ENCODE peak calls at places on chromosomes 16 and 17, in five cellular contexts. O is dorsolateral prefrontal cortex, T is NT2/D1, G is AG09309, V is tibial nerve. Y is an unnamed sample.

GRCh38 chr17:43517161-43517560 is 29.0 kb downstream of the ETV4 start:
- DNase-seq in O (no peak), T (no peak), G (no peak), V (no peak), Y (no peak)

GRCh38 chr16:48014349-48015135 is 141.3 kb downstream of the ABCC12 start:
- DNase-seq in O (no peak), T (no peak), G (no peak), V (no peak), Y (no peak)

GRCh38 chr16:50297301-50298074 is 31.1 kb downstream of the ADCY7 start:
- DNase-seq in O (peak), T (no peak), G (no peak), V (no peak), Y (no peak)

GRCh38 chr17:77425791-77426641 is 285.2 kb downstream of the SEC14L1 start:
- DNase-seq in O (no peak), T (no peak), G (no peak), V (no peak), Y (peak)

GRCh38 chr17:61393550-61393903 is 6.1 kb upstream of the TBX2 start:
- DNase-seq in O (no peak), T (no peak), G (no peak), V (no peak), Y (no peak)

GRCh38 chr16:67664258-67664657 is 2.3 kb downstream of the ENKD1 start:
- DNase-seq in O (no peak), T (no peak), G (no peak), V (no peak), Y (no peak)

GRCh38 chr17:65463242-65463641 is 98.2 kb downstream of the AXIN2 start:
- DNase-seq in O (no peak), T (no peak), G (no peak), V (no peak), Y (peak)

GRCh38 chr16:23901178-23902131 is 65.7 kb downstream of the PRKCB start:
- DNase-seq in O (no peak), T (no peak), G (no peak), V (no peak), Y (no peak)

GRCh38 chr17:32742686-32743538 is 134.0 kb downstream of the MYO1D start:
- DNase-seq in O (no peak), T (no peak), G (no peak), V (no peak), Y (no peak)

GRCh38 chr17:74729866-74730265 is 7.2 kb upstream of the RAB37 start:
- DNase-seq in O (no peak), T (no peak), G (no peak), V (no peak), Y (no peak)

GRCh38 chr17:7293131-7293557 is 1.3 kb downstream of the YBX2 start:
- DNase-seq in O (no peak), T (no peak), G (no peak), V (no peak), Y (no peak)

GRCh38 chr17:79608729-79609039 is 2.2 kb downstream of the RBFOX3 start:
- DNase-seq in O (no peak), T (no peak), G (no peak), V (no peak), Y (no peak)

GRCh38 chr17:79609616-79610150 is 1.2 kb downstream of the RBFOX3 start:
- DNase-seq in O (no peak), T (no peak), G (no peak), V (no peak), Y (no peak)

GRCh38 chr17:79607941-79608728 is 2.7 kb downstream of the RBFOX3 start:
- DNase-seq in O (no peak), T (peak), G (no peak), V (no peak), Y (no peak)

GRCh38 chr17:79609175-79609589 is 1.7 kb downstream of the RBFOX3 start:
- DNase-seq in O (no peak), T (no peak), G (no peak), V (no peak), Y (no peak)

DNA sequence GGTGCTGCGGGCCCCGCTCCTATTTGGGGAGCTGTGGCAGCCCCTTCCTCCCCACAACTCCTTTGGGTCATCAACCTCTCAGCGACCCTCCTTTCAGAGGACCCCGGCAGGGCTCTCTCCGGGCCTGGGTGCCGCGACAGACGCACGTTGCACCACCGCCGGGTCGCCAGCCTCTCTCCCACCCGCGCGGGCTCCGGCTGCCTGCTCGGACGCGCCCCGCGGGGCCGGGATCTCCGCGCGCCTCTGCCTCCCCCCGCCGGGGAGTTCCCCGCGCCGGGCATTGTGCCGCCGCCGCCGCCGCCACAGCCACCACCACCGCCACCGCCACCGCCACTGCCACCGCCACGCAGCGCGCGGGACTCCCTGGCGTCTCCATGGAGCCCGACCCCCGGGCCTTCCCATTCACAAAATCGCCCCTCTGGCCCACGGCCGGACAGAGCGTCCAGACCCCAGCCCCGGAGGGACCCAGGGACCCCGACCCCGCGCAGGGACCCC is 653 bp downstream of the RBFOX3 start:
- DNase-seq in O (no peak), T (no peak), G (no peak), V (no peak), Y (no peak)
- H3K4me3 ChIP-seq in O (peak), T (peak), G (no peak), V (no peak), Y (no peak)

DNA sequence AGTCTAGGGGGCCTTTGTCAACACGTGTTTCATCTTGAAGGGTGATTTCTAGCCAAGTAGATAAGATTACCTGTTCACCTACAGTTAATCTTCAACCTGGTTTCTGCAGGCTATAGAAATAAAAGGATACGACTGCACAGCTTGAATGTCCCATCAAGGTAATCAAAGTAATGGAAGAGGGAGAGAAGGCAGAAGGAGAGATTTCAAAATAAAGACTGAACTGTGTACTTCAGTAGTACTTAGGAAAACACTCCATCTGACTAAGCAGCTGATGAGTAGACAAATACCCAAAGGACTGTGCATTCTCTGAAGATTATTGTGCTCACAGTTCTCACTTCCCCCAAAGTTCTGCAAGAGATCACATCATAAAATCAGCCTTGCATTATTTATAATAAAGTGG is 5.8 kb upstream of the RFFL start:
- DNase-seq in O (no peak), T (no peak), G (no peak), V (no peak), Y (peak)
- H3K4me3 ChIP-seq in O (no peak), T (no peak), G (no peak), V (no peak), Y (no peak)

GRCh38 chr17:4969551-4970231 is 2.1 kb upstream of the SPAG7 start:
- DNase-seq in O (no peak), T (no peak), G (no peak), V (no peak), Y (no peak)
- H3K4me3 ChIP-seq in O (no peak), T (peak), G (peak), V (peak), Y (peak)

GRCh38 chr17:1362065-1362848 is 37.8 kb downstream of the YWHAE start:
- DNase-seq in O (no peak), T (no peak), G (no peak), V (no peak), Y (no peak)
- H3K4me3 ChIP-seq in O (no peak), T (no peak), G (no peak), V (no peak), Y (no peak)

DNA sequence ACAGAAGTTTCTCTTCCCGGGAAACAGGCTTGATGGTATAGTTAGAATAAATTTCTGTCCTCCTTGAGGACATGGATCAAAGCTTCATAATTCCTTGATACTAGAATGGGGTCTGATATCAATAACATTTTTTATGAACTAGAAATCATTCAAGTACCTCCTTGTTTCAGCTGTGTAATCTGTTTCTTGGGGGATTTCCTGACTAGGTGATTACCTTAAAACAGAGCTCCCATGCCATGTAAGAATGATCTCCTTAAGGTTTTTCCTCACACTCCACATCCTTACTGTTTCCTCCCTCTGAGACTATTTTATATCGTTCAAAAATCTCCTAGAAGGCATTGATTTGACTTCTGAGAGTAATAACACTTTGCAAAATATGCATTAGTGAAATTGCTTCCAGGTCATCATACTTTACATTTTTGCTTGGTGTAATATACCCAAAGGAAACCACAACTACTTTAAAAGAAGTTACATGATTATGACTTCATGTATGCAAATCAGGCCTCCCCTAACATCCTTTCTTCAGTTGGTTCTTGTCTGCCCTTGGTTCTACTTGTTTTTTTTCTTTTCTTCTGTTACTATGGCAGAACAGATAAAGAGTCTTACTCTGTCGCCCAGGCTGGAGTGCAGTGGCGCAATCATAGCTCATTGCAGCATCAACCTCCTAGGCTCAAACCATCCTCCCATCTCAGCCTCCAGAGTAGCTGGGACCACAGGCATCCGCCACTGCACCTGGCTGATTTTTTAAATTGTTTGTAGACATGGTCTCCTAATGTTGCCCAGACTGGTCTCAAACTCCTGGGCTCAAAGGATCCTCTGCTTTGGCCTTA is 388.8 kb downstream of the ZFHX3 start:
- DNase-seq in O (no peak), T (no peak), G (no peak), V (no peak), Y (no peak)
- H3K4me3 ChIP-seq in O (no peak), T (no peak), G (no peak), V (no peak), Y (no peak)

DNA sequence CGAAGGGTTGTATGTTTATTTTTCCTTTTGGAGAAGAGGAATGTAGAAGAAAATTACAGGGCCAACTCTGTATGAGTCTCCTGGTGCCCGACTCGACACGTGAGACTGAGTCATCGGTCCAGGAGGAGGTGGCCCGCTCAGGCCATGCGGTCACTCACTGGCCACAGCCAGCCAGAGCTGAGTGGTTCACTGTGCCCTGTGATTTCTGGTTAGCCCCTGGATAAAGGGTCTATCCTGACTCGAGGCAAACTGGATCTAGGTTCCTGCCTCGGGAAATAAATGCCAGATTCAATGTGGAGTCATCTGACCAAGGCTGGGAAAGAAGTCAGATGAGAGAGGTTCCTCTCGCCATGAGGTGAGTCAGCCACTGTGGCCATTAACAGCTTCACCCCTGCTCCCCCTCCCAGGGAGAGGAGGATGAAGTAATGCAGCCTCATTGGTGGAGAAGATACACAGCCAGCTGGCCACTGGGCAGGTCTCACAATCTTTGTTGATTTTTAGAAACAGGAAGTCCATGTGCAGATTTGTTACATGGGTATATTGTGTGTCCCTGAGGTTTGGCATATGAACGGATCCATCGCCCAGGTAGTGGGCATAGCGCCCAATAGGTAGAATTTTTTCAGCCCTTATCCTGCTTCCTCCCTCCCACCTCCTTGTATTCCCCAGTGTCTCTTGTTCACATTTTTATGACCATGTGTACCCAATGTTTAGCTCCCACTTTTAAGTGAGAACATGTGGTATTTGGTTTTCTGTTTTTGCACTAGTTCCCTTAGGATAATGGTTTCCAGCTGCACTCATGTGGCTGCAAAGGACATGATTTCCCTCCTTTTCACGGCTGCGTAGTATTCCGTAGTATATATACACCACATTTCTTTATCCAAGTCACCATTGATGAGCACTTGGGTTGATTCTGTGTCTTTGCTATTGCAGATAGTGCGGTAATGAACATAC is 21.7 kb upstream of the USP36 start:
- DNase-seq in O (no peak), T (no peak), G (peak), V (peak), Y (peak)
- H3K4me3 ChIP-seq in O (no peak), T (no peak), G (no peak), V (no peak), Y (no peak)

GRCh38 chr17:22692066-22692800 is 999.9 kb downstream of the KCNJ18 start:
- DNase-seq in O (no peak), T (no peak), G (no peak), V (no peak), Y (no peak)
- H3K4me3 ChIP-seq in O (no peak), T (no peak), G (no peak), V (no peak), Y (no peak)

Y was measured in skeletal muscle cell.